ENCODE peak calls at places on chromosomes 4 and X, in ten cellular contexts. S is activated CD4-positive, alpha-beta T cell treated with anti-CD3 and anti-CD28 coated beads, Interleukin-2, amount 10 ng/mL, durations not matched to agents 7 days and 5 days; B is iris pigment epithelial cell; T is activated CD8-positive, alpha-beta memory T cell treated with anti-CD3 and anti-CD28 coated beads for 48 hours; A is left lung; Z is activated T-cell treated with anti-CD3 and anti-CD28 coated beads for 24 hours; L is sciatic nerve; W is right cardiac atrium; P is activated CD8-positive, alpha-beta T cell treated with anti-CD3 and anti-CD28 coated beads for 36 hours; G is nucleus accumbens. Q is an unnamed sample.
A peak's percentile ranks its signal among the peaks of the same experiment; 100 is the strongest.

GRCh38 chr4:166602068-166602467 is 632.2 kb downstream of the SPOCK3 start:
- DNase-seq in P (no peak), S (no peak), L (no peak), G (no peak), A (peak; percentile 47), T (no peak), Z (no peak), B (no peak), W (peak; percentile 31), Q (no peak)

GRCh38 chr4:122562436-122562835 is 58.4 kb downstream of the IL21 start:
- DNase-seq in Z (no peak), W (no peak), T (no peak), L (no peak), A (no peak), G (no peak), B (no peak), P (no peak), S (no peak), Q (no peak)

GRCh38 chr4:14289708-14290107 is 662.2 kb upstream of the BOD1L1 start:
- DNase-seq in B (peak; percentile 34), W (no peak), P (no peak), G (no peak), S (no peak), T (no peak), L (no peak), A (no peak), Z (no peak), Q (no peak)

GRCh38 chr4:53777244-53777984 is 186.1 kb upstream of the LNX1 start:
- DNase-seq in A (no peak), S (no peak), P (no peak), G (no peak), T (no peak), L (no peak), W (no peak), Z (no peak), B (peak; percentile 97), Q (no peak)

GRCh38 chr4:155047755-155048154 is 160.7 kb upstream of the NPY2R start:
- DNase-seq in B (peak; percentile 67), P (no peak), G (no peak), S (no peak), A (no peak), Z (no peak), W (no peak), T (no peak), L (no peak), Q (no peak)

GRCh38 chrX:7115557-7115956 is 32.0 kb upstream of the STS start:
- DNase-seq in Z (no peak), S (no peak), A (no peak), B (no peak), G (no peak), W (peak; percentile 73), L (peak; percentile 63), T (no peak), P (no peak), Q (no peak)

GRCh38 chr4:946103-946450 is 13.8 kb downstream of the TMEM175 start:
- DNase-seq in Z (no peak), W (peak; percentile 25), G (no peak), T (no peak), P (no peak), B (no peak), L (no peak), S (no peak), A (peak; percentile 50), Q (no peak)

GRCh38 chrX:109684136-109684535 is 48.9 kb downstream of the ACSL4 start:
- DNase-seq in A (no peak), B (peak; percentile 54), S (no peak), Z (no peak), W (no peak), G (no peak), L (no peak), P (no peak), T (no peak), Q (no peak)

GRCh38 chr4:10773010-10773409 is 88.4 kb upstream of the CLNK start:
- DNase-seq in S (no peak), W (no peak), A (no peak), L (no peak), T (no peak), B (peak; percentile 2), Z (no peak), G (no peak), P (no peak), Q (no peak)